ENCODE peak calls at places on chromosomes 7 and 10, in nine cellular contexts. I is lower lobe of right lung; H is astrocyte of the spinal cord; Q is AG08395; B is stimulated activated CD4-positive, alpha-beta T cell treated with anti-CD3 and anti-CD28 coated beads, Interleukin-2, amount 100 ng/mL, for 48 hours; N is activated CD8-positive, alpha-beta memory T cell treated with anti-CD3 and anti-CD28 coated beads, Interleukin-2, amount 50 U/mL, for 48 hours; P is neuronal stem cell; C is fibroblast of mammary gland; S is T-helper 17 cell. W is an unnamed sample.

GRCh38 chr7:128219646-128220045 is 21.4 kb upstream of the LEP start:
- DNase-seq in I (no peak), H (no peak), Q (no peak), B (no peak), N (no peak), P (no peak), C (no peak), S (no peak), W (no peak)

GRCh38 chr7:106978425-106979386 is 65.8 kb upstream of the PRKAR2B start:
- DNase-seq in I (no peak), H (no peak), Q (no peak), B (no peak), N (no peak), P (no peak), C (no peak), S (no peak), W (no peak)

GRCh38 chr7:145909956-145910611 is 206.5 kb upstream of the CNTNAP2 start:
- DNase-seq in I (no peak), H (peak; percentile 64), Q (no peak), B (no peak), N (no peak), P (no peak), C (peak; percentile 13), S (no peak), W (peak; percentile 50)

GRCh38 chr10:49117366-49117905 is 2.1 kb upstream of the VSTM4 start:
- DNase-seq in I (no peak), H (no peak), Q (no peak), B (no peak), N (no peak), P (no peak), C (no peak), S (no peak), W (no peak)

GRCh38 chr7:91168766-91169518 is 95.3 kb upstream of the FZD1 start:
- DNase-seq in I (no peak), H (peak; percentile 46), Q (peak; percentile 21), B (no peak), N (no peak), P (no peak), C (peak; percentile 49), S (no peak), W (no peak)

GRCh38 chr7:141562543-141562942 is 11.3 kb downstream of the AGK start:
- DNase-seq in I (no peak), H (no peak), Q (no peak), B (no peak), N (no peak), P (no peak), C (no peak), S (no peak), W (no peak)

GRCh38 chr10:132982301-132982989 is 40.1 kb upstream of the CFAP46 start:
- DNase-seq in I (peak; percentile 37), H (no peak), Q (no peak), B (no peak), N (no peak), P (no peak), C (no peak), S (no peak), W (no peak)

GRCh38 chr10:25465582-25466372 is 291.0 kb downstream of the GPR158 start:
- DNase-seq in I (no peak), H (no peak), Q (no peak), B (no peak), N (no peak), P (no peak), C (peak; percentile 1), S (no peak), W (peak; percentile 87)

GRCh38 chr7:151104411-151105235 is 18.3 kb downstream of the AGAP3 start:
- DNase-seq in I (no peak), H (peak; percentile 90), Q (peak; percentile 78), B (no peak), N (no peak), P (no peak), C (peak; percentile 92), S (no peak), W (peak; percentile 41)

GRCh38 chr7:30173058-30173897 is 38.5 kb downstream of the MTURN start:
- DNase-seq in I (peak; percentile 67), H (peak; percentile 90), Q (peak; percentile 92), B (no peak), N (no peak), P (no peak), C (peak; percentile 82), S (no peak), W (peak; percentile 97)

GRCh38 chr7:152344253-152344652 is 91.5 kb downstream of the KMT2C start:
- DNase-seq in I (no peak), H (no peak), Q (no peak), B (no peak), N (no peak), P (no peak), C (peak; percentile 11), S (no peak), W (no peak)

GRCh38 chr10:132611986-132612385 is 74.4 kb downstream of the INPP5A start:
- DNase-seq in I (no peak), H (no peak), Q (no peak), B (no peak), N (no peak), P (no peak), C (no peak), S (no peak), W (no peak)

GRCh38 chr7:52355059-52355458 is 680.4 kb upstream of the POM121L12 start:
- DNase-seq in I (no peak), H (no peak), Q (no peak), B (no peak), N (no peak), P (no peak), C (no peak), S (no peak), W (no peak)

GRCh38 chr7:76352193-76352592 is 6.6 kb downstream of the YWHAG start:
- DNase-seq in I (no peak), H (no peak), Q (no peak), B (no peak), N (no peak), P (no peak), C (peak; percentile 61), S (no peak), W (peak; percentile 41)

GRCh38 chr7:26900283-26900682 is 35.9 kb upstream of the SKAP2 start:
- DNase-seq in I (no peak), H (no peak), Q (no peak), B (no peak), N (no peak), P (no peak), C (no peak), S (no peak), W (no peak)

GRCh38 chr10:132479024-132479602 is 58.5 kb upstream of the INPP5A start:
- DNase-seq in I (no peak), H (no peak), Q (no peak), B (no peak), N (no peak), P (no peak), C (no peak), S (no peak), W (no peak)

GRCh38 chr7:9148687-9149086 is 715.3 kb downstream of the NXPH1 start:
- DNase-seq in I (no peak), H (no peak), Q (no peak), B (no peak), N (no peak), P (no peak), C (no peak), S (no peak), W (no peak)

GRCh38 chr10:28326516-28327493 is 23.9 kb upstream of the MPP7 start:
- DNase-seq in I (peak; percentile 47), H (peak; percentile 78), Q (no peak), B (no peak), N (no peak), P (no peak), C (peak; percentile 64), S (no peak), W (peak; percentile 58)

GRCh38 chr7:31948041-31948440 is 122.2 kb downstream of the PDE1C start:
- DNase-seq in I (no peak), H (peak; percentile 93), Q (peak; percentile 70), B (no peak), N (no peak), P (no peak), C (peak; percentile 83), S (no peak), W (peak; percentile 92)

GRCh38 chr7:42883950-42884349 is 27.9 kb downstream of the C7orf25 start:
- DNase-seq in I (peak; percentile 77), H (peak; percentile 24), Q (no peak), B (no peak), N (no peak), P (no peak), C (peak; percentile 33), S (no peak), W (no peak)

GRCh38 chr10:79038841-79039201 is 29.9 kb upstream of the ZMIZ1 start:
- DNase-seq in I (peak; percentile 21), H (peak; percentile 3), Q (peak; percentile 52), B (no peak), N (no peak), P (peak; percentile 44), C (no peak), S (no peak), W (no peak)

GRCh38 chr7:32164341-32164996 is 94.3 kb upstream of the PDE1C start:
- DNase-seq in I (no peak), H (peak; percentile 85), Q (peak; percentile 70), B (no peak), N (no peak), P (peak; percentile 5), C (peak; percentile 67), S (no peak), W (peak; percentile 94)

GRCh38 chr10:80686734-80687561 is 149.2 kb downstream of the SH2D4B start:
- DNase-seq in I (no peak), H (no peak), Q (no peak), B (no peak), N (no peak), P (no peak), C (no peak), S (no peak), W (no peak)

GRCh38 chr7:128108641-128109423 is 77.6 kb upstream of the LRRC4 start:
- DNase-seq in I (no peak), H (no peak), Q (no peak), B (no peak), N (peak; percentile 53), P (no peak), C (no peak), S (no peak), W (no peak)

GRCh38 chr7:101681170-101682007 is 52.3 kb upstream of the MYL10 start:
- DNase-seq in I (no peak), H (peak; percentile 84), Q (peak; percentile 94), B (no peak), N (no peak), P (no peak), C (peak; percentile 84), S (no peak), W (peak; percentile 98)

GRCh38 chr7:30148951-30149459 is 14.2 kb downstream of the MTURN start:
- DNase-seq in I (peak; percentile 84), H (no peak), Q (no peak), B (no peak), N (no peak), P (no peak), C (no peak), S (no peak), W (no peak)

GRCh38 chr10:98267894-98268693 is at the start of gene LOXL4:
- DNase-seq in I (no peak), H (peak; percentile 30), Q (peak; percentile 66), B (no peak), N (peak; percentile 56), P (peak; percentile 21), C (peak; percentile 39), S (no peak), W (peak; percentile 19)

GRCh38 chr7:158278745-158279320 is 308.8 kb downstream of the PTPRN2 start:
- DNase-seq in I (no peak), H (no peak), Q (no peak), B (no peak), N (no peak), P (no peak), C (no peak), S (no peak), W (no peak)

GRCh38 chr10:21242915-21243314 is 282.6 kb downstream of the SKIDA1 start:
- DNase-seq in I (no peak), H (no peak), Q (no peak), B (no peak), N (no peak), P (no peak), C (no peak), S (no peak), W (no peak)

GRCh38 chr7:90709501-90710465 is 113.7 kb downstream of the CDK14 start:
- DNase-seq in I (no peak), H (peak; percentile 74), Q (peak; percentile 37), B (no peak), N (no peak), P (no peak), C (peak; percentile 71), S (no peak), W (peak; percentile 46)

GRCh38 chr10:120950103-120950561 is 99.0 kb downstream of the WDR11 start:
- DNase-seq in I (no peak), H (peak; percentile 11), Q (peak; percentile 35), B (no peak), N (no peak), P (peak; percentile 53), C (no peak), S (no peak), W (no peak)

W was measured in A172.